ENCODE peak calls at places on chromosomes 4 and X, in eight cellular contexts. One of them, this sample, is unnamed. For H3K4me1, the result is how much of the 10 kb centered on the place peaks cover.

GRCh38 chrX:31320740-31321139 is 248.9 kb upstream of the FTHL17 start:
- DNase-seq in right lobe of liver: no peak
- DNase-seq in neuronal stem cell: no peak
- DNase-seq in SK-N-SH: no peak
- DNase-seq in breast epithelium: no peak
- DNase-seq in left ventricle myocardium inferior: no peak
- DNase-seq in astrocyte: no peak
- DNase-seq in sigmoid colon: no peak
- DNase-seq in this sample: no peak

GRCh38 chrX:121010218-121010617 is 24.7 kb upstream of the CT47A1 start:
- DNase-seq in right lobe of liver: no peak
- DNase-seq in neuronal stem cell: no peak
- DNase-seq in breast epithelium: no peak
- DNase-seq in left ventricle myocardium inferior: no peak
- DNase-seq in astrocyte: peak
- DNase-seq in SK-N-SH: no peak
- DNase-seq in sigmoid colon: no peak
- DNase-seq in this sample: no peak

GRCh38 chrX:40080896-40081678 is 16.7 kb downstream of the BCOR start:
- DNase-seq in left ventricle myocardium inferior: no peak
- DNase-seq in neuronal stem cell: no peak
- DNase-seq in right lobe of liver: peak
- DNase-seq in sigmoid colon: no peak
- DNase-seq in SK-N-SH: no peak
- DNase-seq in astrocyte: no peak
- DNase-seq in breast epithelium: no peak
- DNase-seq in this sample: no peak

GRCh38 chr4:8724436-8725070 is 132.0 kb downstream of the CPZ start:
- DNase-seq in neuronal stem cell: no peak
- DNase-seq in astrocyte: no peak
- DNase-seq in left ventricle myocardium inferior: no peak
- DNase-seq in SK-N-SH: no peak
- DNase-seq in sigmoid colon: peak
- DNase-seq in right lobe of liver: peak
- DNase-seq in breast epithelium: peak
- DNase-seq in this sample: no peak

GRCh38 chrX:49058794-49059193 is at the start of gene CCDC120:
- DNase-seq in left ventricle myocardium inferior: no peak
- DNase-seq in neuronal stem cell: no peak
- DNase-seq in right lobe of liver: no peak
- DNase-seq in astrocyte: no peak
- DNase-seq in breast epithelium: no peak
- DNase-seq in SK-N-SH: no peak
- DNase-seq in sigmoid colon: no peak
- DNase-seq in this sample: no peak

GRCh38 chr4:77187231-77187630 is 30.2 kb downstream of the CCNG2 start:
- DNase-seq in sigmoid colon: no peak
- DNase-seq in astrocyte: no peak
- DNase-seq in right lobe of liver: no peak
- DNase-seq in left ventricle myocardium inferior: no peak
- DNase-seq in neuronal stem cell: no peak
- DNase-seq in breast epithelium: no peak
- DNase-seq in SK-N-SH: no peak
- DNase-seq in this sample: no peak

GRCh38 chrX:131802836-131803626 is 220.1 kb upstream of the STK26 start:
- DNase-seq in sigmoid colon: peak
- DNase-seq in SK-N-SH: peak
- DNase-seq in breast epithelium: no peak
- DNase-seq in neuronal stem cell: no peak
- DNase-seq in astrocyte: no peak
- DNase-seq in left ventricle myocardium inferior: no peak
- DNase-seq in right lobe of liver: peak
- DNase-seq in this sample: peak

GRCh38 chrX:19392703-19393102 is 49.0 kb downstream of the PDHA1 start:
- DNase-seq in SK-N-SH: no peak
- DNase-seq in right lobe of liver: no peak
- DNase-seq in left ventricle myocardium inferior: no peak
- DNase-seq in astrocyte: no peak
- DNase-seq in sigmoid colon: no peak
- DNase-seq in neuronal stem cell: no peak
- DNase-seq in breast epithelium: no peak
- DNase-seq in this sample: no peak

GRCh38 chr4:6750302-6751221 is 32.0 kb upstream of the KIAA0232 start:
- DNase-seq in neuronal stem cell: no peak
- DNase-seq in sigmoid colon: no peak
- DNase-seq in left ventricle myocardium inferior: no peak
- DNase-seq in right lobe of liver: peak
- DNase-seq in SK-N-SH: no peak
- DNase-seq in astrocyte: no peak
- DNase-seq in breast epithelium: peak
- DNase-seq in this sample: no peak

GRCh38 chr4:14110407-14110806 is 482.9 kb upstream of the BOD1L1 start:
- DNase-seq in SK-N-SH: no peak
- DNase-seq in sigmoid colon: no peak
- DNase-seq in astrocyte: peak
- DNase-seq in neuronal stem cell: no peak
- DNase-seq in left ventricle myocardium inferior: no peak
- DNase-seq in breast epithelium: no peak
- DNase-seq in right lobe of liver: no peak
- DNase-seq in this sample: no peak

GRCh38 chr4:82779032-82779431 is 19.6 kb downstream of the SCD5 start:
- DNase-seq in left ventricle myocardium inferior: no peak
- DNase-seq in right lobe of liver: no peak
- DNase-seq in sigmoid colon: no peak
- DNase-seq in astrocyte: peak
- DNase-seq in breast epithelium: no peak
- DNase-seq in neuronal stem cell: no peak
- DNase-seq in SK-N-SH: no peak
- DNase-seq in this sample: no peak

GRCh38 chrX:123731987-123732678 is 719 bp downstream of the THOC2 start:
- DNase-seq in breast epithelium: peak
- DNase-seq in right lobe of liver: peak
- DNase-seq in astrocyte: no peak
- DNase-seq in neuronal stem cell: no peak
- DNase-seq in sigmoid colon: no peak
- DNase-seq in SK-N-SH: peak
- DNase-seq in left ventricle myocardium inferior: no peak
- DNase-seq in this sample: peak

DNA sequence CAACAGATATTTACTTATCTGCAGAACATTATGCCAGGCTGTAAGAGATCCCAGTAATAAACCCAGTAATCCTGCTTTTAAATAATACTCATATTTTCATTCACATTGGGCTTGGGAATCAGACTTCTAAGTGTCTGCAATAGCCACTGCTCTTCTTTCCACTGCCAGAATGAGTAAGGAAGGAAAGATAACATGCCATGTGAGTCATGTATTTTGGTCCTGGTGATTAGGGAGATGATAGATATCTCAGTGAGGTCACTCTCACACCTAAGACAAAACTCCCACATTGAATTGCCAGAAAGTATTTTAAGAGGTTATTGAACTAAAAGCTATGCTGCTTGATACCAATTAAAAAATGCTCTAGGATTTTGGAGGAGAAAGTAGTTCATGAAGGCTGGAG is 13.9 kb upstream of the HEPH start:
- DNase-seq in astrocyte: peak
- DNase-seq in SK-N-SH: no peak
- DNase-seq in sigmoid colon: no peak
- DNase-seq in breast epithelium: no peak
- DNase-seq in left ventricle myocardium inferior: no peak
- DNase-seq in neuronal stem cell: no peak
- DNase-seq in right lobe of liver: no peak
- DNase-seq in this sample: no peak
- H3K4me3 ChIP-seq in astrocyte: no peak
- H3K4me3 ChIP-seq in SK-N-SH: no peak
- H3K4me3 ChIP-seq in sigmoid colon: no peak
- H3K4me3 ChIP-seq in breast epithelium: no peak
- H3K4me3 ChIP-seq in left ventricle myocardium inferior: no peak
- H3K4me3 ChIP-seq in neuronal stem cell: no peak
- H3K4me3 ChIP-seq in right lobe of liver: no peak
- H3K4me3 ChIP-seq in this sample: no peak

GRCh38 chr4:2850966-2851782 is 7.5 kb downstream of the ADD1 start:
- DNase-seq in breast epithelium: no peak
- DNase-seq in right lobe of liver: no peak
- DNase-seq in SK-N-SH: no peak
- DNase-seq in sigmoid colon: no peak
- DNase-seq in left ventricle myocardium inferior: no peak
- DNase-seq in astrocyte: peak
- DNase-seq in neuronal stem cell: no peak
- DNase-seq in this sample: no peak
- H3K4me1 ChIP-seq in breast epithelium: under half
- H3K4me1 ChIP-seq in right lobe of liver: under half
- H3K4me1 ChIP-seq in SK-N-SH: under half
- H3K4me1 ChIP-seq in sigmoid colon: half or more
- H3K4me1 ChIP-seq in left ventricle myocardium inferior: half or more
- H3K4me1 ChIP-seq in astrocyte: under half
- H3K4me1 ChIP-seq in neuronal stem cell: under half
- H3K4me1 ChIP-seq in this sample: half or more

GRCh38 chr4:54499308-54500074 is 158.3 kb upstream of the KIT start:
- DNase-seq in right lobe of liver: no peak
- DNase-seq in sigmoid colon: no peak
- DNase-seq in SK-N-SH: no peak
- DNase-seq in neuronal stem cell: no peak
- DNase-seq in breast epithelium: no peak
- DNase-seq in astrocyte: peak
- DNase-seq in left ventricle myocardium inferior: no peak
- DNase-seq in this sample: no peak
- H3K27ac ChIP-seq in right lobe of liver: no peak
- H3K27ac ChIP-seq in sigmoid colon: no peak
- H3K27ac ChIP-seq in SK-N-SH: no peak
- H3K27ac ChIP-seq in neuronal stem cell: no peak
- H3K27ac ChIP-seq in breast epithelium: no peak
- H3K27ac ChIP-seq in astrocyte: peak
- H3K27ac ChIP-seq in left ventricle myocardium inferior: no peak
- H3K27ac ChIP-seq in this sample: no peak

GRCh38 chrX:10109695-10110094 is 47.1 kb upstream of the CLCN4 start:
- DNase-seq in left ventricle myocardium inferior: peak
- DNase-seq in sigmoid colon: peak
- DNase-seq in SK-N-SH: no peak
- DNase-seq in astrocyte: no peak
- DNase-seq in right lobe of liver: no peak
- DNase-seq in breast epithelium: no peak
- DNase-seq in neuronal stem cell: no peak
- DNase-seq in this sample: no peak

GRCh38 chrX:10111364-10112148 is 45.2 kb upstream of the CLCN4 start:
- DNase-seq in right lobe of liver: no peak
- DNase-seq in neuronal stem cell: no peak
- DNase-seq in SK-N-SH: no peak
- DNase-seq in breast epithelium: no peak
- DNase-seq in astrocyte: no peak
- DNase-seq in left ventricle myocardium inferior: peak
- DNase-seq in sigmoid colon: peak
- DNase-seq in this sample: peak

GRCh38 chrX:10110984-10111363 is 45.8 kb upstream of the CLCN4 start:
- DNase-seq in left ventricle myocardium inferior: no peak
- DNase-seq in astrocyte: no peak
- DNase-seq in breast epithelium: no peak
- DNase-seq in right lobe of liver: no peak
- DNase-seq in sigmoid colon: no peak
- DNase-seq in SK-N-SH: no peak
- DNase-seq in neuronal stem cell: no peak
- DNase-seq in this sample: no peak

GRCh38 chrX:10112510-10112909 is 44.3 kb upstream of the CLCN4 start:
- DNase-seq in breast epithelium: no peak
- DNase-seq in astrocyte: no peak
- DNase-seq in left ventricle myocardium inferior: no peak
- DNase-seq in SK-N-SH: no peak
- DNase-seq in neuronal stem cell: no peak
- DNase-seq in right lobe of liver: no peak
- DNase-seq in sigmoid colon: no peak
- DNase-seq in this sample: no peak

GRCh38 chrX:10110316-10110932 is 46.4 kb upstream of the CLCN4 start:
- DNase-seq in neuronal stem cell: no peak
- DNase-seq in sigmoid colon: no peak
- DNase-seq in left ventricle myocardium inferior: no peak
- DNase-seq in astrocyte: no peak
- DNase-seq in right lobe of liver: no peak
- DNase-seq in breast epithelium: no peak
- DNase-seq in SK-N-SH: no peak
- DNase-seq in this sample: no peak
- H3K4me3 ChIP-seq in neuronal stem cell: no peak
- H3K4me3 ChIP-seq in sigmoid colon: no peak
- H3K4me3 ChIP-seq in left ventricle myocardium inferior: no peak
- H3K4me3 ChIP-seq in astrocyte: no peak
- H3K4me3 ChIP-seq in right lobe of liver: no peak
- H3K4me3 ChIP-seq in breast epithelium: no peak
- H3K4me3 ChIP-seq in SK-N-SH: no peak
- H3K4me3 ChIP-seq in this sample: peak

GRCh38 chr4:37431417-37431743 is 186.8 kb downstream of the NWD2 start:
- DNase-seq in sigmoid colon: no peak
- DNase-seq in SK-N-SH: no peak
- DNase-seq in astrocyte: no peak
- DNase-seq in left ventricle myocardium inferior: no peak
- DNase-seq in right lobe of liver: no peak
- DNase-seq in neuronal stem cell: no peak
- DNase-seq in breast epithelium: no peak
- DNase-seq in this sample: no peak
- H3K4me1 ChIP-seq in sigmoid colon: under half
- H3K4me1 ChIP-seq in SK-N-SH: under half
- H3K4me1 ChIP-seq in astrocyte: under half
- H3K4me1 ChIP-seq in left ventricle myocardium inferior: under half
- H3K4me1 ChIP-seq in right lobe of liver: under half
- H3K4me1 ChIP-seq in neuronal stem cell: under half
- H3K4me1 ChIP-seq in breast epithelium: under half
- H3K4me1 ChIP-seq in this sample: under half

GRCh38 chr4:38768968-38769394 is 13.8 kb downstream of the TLR10 start:
- DNase-seq in neuronal stem cell: no peak
- DNase-seq in right lobe of liver: no peak
- DNase-seq in astrocyte: peak
- DNase-seq in breast epithelium: no peak
- DNase-seq in sigmoid colon: no peak
- DNase-seq in SK-N-SH: no peak
- DNase-seq in left ventricle myocardium inferior: no peak
- DNase-seq in this sample: no peak
- H3K27ac ChIP-seq in neuronal stem cell: no peak
- H3K27ac ChIP-seq in right lobe of liver: no peak
- H3K27ac ChIP-seq in astrocyte: no peak
- H3K27ac ChIP-seq in breast epithelium: no peak
- H3K27ac ChIP-seq in sigmoid colon: peak
- H3K27ac ChIP-seq in SK-N-SH: no peak
- H3K27ac ChIP-seq in left ventricle myocardium inferior: peak
- H3K27ac ChIP-seq in this sample: no peak

DNA sequence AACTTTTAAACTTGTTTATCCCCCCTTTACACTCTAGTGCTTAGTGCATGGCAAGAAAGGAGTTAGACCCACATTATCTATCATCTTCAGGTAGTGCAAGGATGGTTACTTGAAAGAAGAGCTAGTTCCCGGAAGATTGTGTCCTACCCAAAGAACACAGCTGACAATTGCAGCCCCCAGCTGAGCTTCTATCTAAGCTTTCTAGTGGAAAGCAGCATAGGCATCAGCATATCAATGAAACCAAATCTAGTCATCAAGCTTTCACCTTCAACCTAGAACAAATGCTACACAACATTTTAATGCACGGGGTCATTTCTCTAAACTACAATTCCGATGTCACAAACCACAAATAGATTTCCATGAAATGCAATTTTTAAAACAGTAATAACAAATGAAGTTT is 88.9 kb upstream of the TFDP3 start:
- DNase-seq in left ventricle myocardium inferior: no peak
- DNase-seq in sigmoid colon: no peak
- DNase-seq in SK-N-SH: no peak
- DNase-seq in astrocyte: no peak
- DNase-seq in right lobe of liver: no peak
- DNase-seq in breast epithelium: no peak
- DNase-seq in neuronal stem cell: no peak
- DNase-seq in this sample: no peak
- H3K4me3 ChIP-seq in left ventricle myocardium inferior: no peak
- H3K4me3 ChIP-seq in sigmoid colon: no peak
- H3K4me3 ChIP-seq in SK-N-SH: no peak
- H3K4me3 ChIP-seq in astrocyte: no peak
- H3K4me3 ChIP-seq in right lobe of liver: no peak
- H3K4me3 ChIP-seq in breast epithelium: no peak
- H3K4me3 ChIP-seq in neuronal stem cell: no peak
- H3K4me3 ChIP-seq in this sample: no peak

GRCh38 chr4:146029939-146030710 is 91.5 kb upstream of the ZNF827 start:
- DNase-seq in SK-N-SH: no peak
- DNase-seq in breast epithelium: no peak
- DNase-seq in right lobe of liver: no peak
- DNase-seq in sigmoid colon: no peak
- DNase-seq in left ventricle myocardium inferior: no peak
- DNase-seq in astrocyte: no peak
- DNase-seq in neuronal stem cell: no peak
- DNase-seq in this sample: no peak
- H3K4me1 ChIP-seq in SK-N-SH: under half
- H3K4me1 ChIP-seq in breast epithelium: under half
- H3K4me1 ChIP-seq in right lobe of liver: under half
- H3K4me1 ChIP-seq in sigmoid colon: under half
- H3K4me1 ChIP-seq in left ventricle myocardium inferior: under half
- H3K4me1 ChIP-seq in astrocyte: under half
- H3K4me1 ChIP-seq in neuronal stem cell: under half
- H3K4me1 ChIP-seq in this sample: under half